ENCODE peak calls at places on chromosomes 1 and 21, in ten cellular contexts. C is A549, F is OCI-LY7, T is psoas muscle, Z is body of pancreas, G is sigmoid colon, Y is fibroblast of lung, N is suprapubic skin, R is lung, H is left lung. B is an unnamed sample. For H3K4me1, the result is how much of the 10 kb centered on the place peaks cover.

GRCh38 chr1:12405325-12406217 is 175.7 kb downstream of the VPS13D start:
- DNase-seq in Y (peak), R (peak), H (peak), T (no peak), F (no peak), C (peak), G (peak), Z (peak), N (no peak), B (no peak)

GRCh38 chr1:233140519-233140918 is 155.0 kb downstream of the PCNX2 start:
- DNase-seq in N (no peak), Y (no peak), T (no peak), F (no peak), H (no peak), G (no peak), C (no peak), Z (no peak), R (no peak), B (no peak)

GRCh38 chr1:38551908-38552307 is 307.7 kb downstream of the RRAGC start:
- DNase-seq in N (peak), F (no peak), G (no peak), H (no peak), C (no peak), T (no peak), Z (no peak), Y (no peak), R (no peak), B (no peak)

GRCh38 chr1:29850358-29850757 is 614.0 kb downstream of the PTPRU start:
- DNase-seq in T (no peak), R (no peak), G (no peak), N (no peak), Z (no peak), C (no peak), H (no peak), Y (no peak), F (no peak), B (no peak)

GRCh38 chr21:18170221-18170620 is 74.4 kb upstream of the CHODL start:
- DNase-seq in F (no peak), Z (no peak), C (no peak), Y (no peak), G (no peak), T (no peak), R (no peak), H (no peak), N (no peak), B (no peak)

GRCh38 chr1:118948796-118949195 is 39.3 kb downstream of the TBX15 start:
- DNase-seq in H (no peak), F (no peak), C (no peak), G (no peak), T (no peak), N (no peak), Y (no peak), Z (no peak), R (no peak), B (no peak)

GRCh38 chr1:118989878-118990378 is 1.8 kb upstream of the TBX15 start:
- DNase-seq in Y (no peak), R (no peak), Z (no peak), H (no peak), N (no peak), T (peak), C (no peak), G (no peak), F (no peak), B (no peak)

GRCh38 chr1:182833271-182833670 is 5.9 kb upstream of the DHX9 start:
- DNase-seq in C (no peak), Y (peak), G (no peak), T (no peak), Z (no peak), H (no peak), F (no peak), N (no peak), R (no peak), B (no peak)

GRCh38 chr1:84877592-84877991 is 15.4 kb downstream of the LPAR3 start:
- DNase-seq in H (no peak), Z (no peak), C (no peak), Y (peak), G (no peak), T (no peak), F (no peak), N (no peak), R (no peak), B (no peak)

GRCh38 chr1:51555866-51556619 is 37.0 kb upstream of the EPS15 start:
- DNase-seq in F (no peak), H (no peak), Y (no peak), Z (no peak), G (no peak), N (no peak), C (no peak), R (no peak), T (no peak), B (no peak)

GRCh38 chr1:210878564-210878963 is 255.4 kb downstream of the KCNH1 start:
- DNase-seq in R (no peak), Z (no peak), T (no peak), H (no peak), G (no peak), N (no peak), F (no peak), C (no peak), Y (no peak), B (no peak)

GRCh38 chr1:48684381-48684780 is 92.3 kb downstream of the BEND5 start:
- DNase-seq in T (no peak), F (no peak), H (no peak), G (no peak), R (no peak), Y (no peak), N (no peak), Z (no peak), C (no peak), B (no peak)

GRCh38 chr1:1282998-1283397 is 2.8 kb downstream of the SCNN1D start:
- DNase-seq in R (no peak), Y (peak), G (no peak), H (no peak), Z (no peak), N (no peak), T (no peak), C (no peak), F (no peak), B (no peak)

GRCh38 chr1:43938383-43938782 is 4.8 kb downstream of the ARTN start:
- DNase-seq in C (no peak), Y (no peak), H (no peak), Z (no peak), N (no peak), G (peak), R (no peak), T (no peak), F (no peak), B (no peak)

GRCh38 chr1:28736450-28737244 is at the start of gene YTHDF2:
- DNase-seq in N (peak), Z (peak), G (peak), T (peak), H (peak), F (peak), Y (peak), C (peak), R (peak), B (peak)

GRCh38 chr1:178651742-178652141 is 73.3 kb upstream of the RALGPS2 start:
- DNase-seq in Z (no peak), F (no peak), H (no peak), C (no peak), R (no peak), T (no peak), G (no peak), Y (peak), N (no peak), B (no peak)

GRCh38 chr1:25821630-25822091 is 1.9 kb downstream of the MTFR1L start:
- DNase-seq in F (no peak), Y (peak), H (no peak), N (no peak), Z (peak), C (no peak), G (no peak), R (no peak), T (peak), B (no peak)

GRCh38 chr1:21206117-21206516 is 29.4 kb upstream of the EIF4G3 start:
- DNase-seq in T (no peak), Z (no peak), Y (peak), H (no peak), N (no peak), G (no peak), R (no peak), F (no peak), C (no peak), B (no peak)

GRCh38 chr21:14263879-14264278 is 47.9 kb downstream of the RBM11 start:
- DNase-seq in C (no peak), H (no peak), N (no peak), T (no peak), F (no peak), Y (no peak), R (no peak), G (no peak), Z (no peak), B (no peak)

DNA sequence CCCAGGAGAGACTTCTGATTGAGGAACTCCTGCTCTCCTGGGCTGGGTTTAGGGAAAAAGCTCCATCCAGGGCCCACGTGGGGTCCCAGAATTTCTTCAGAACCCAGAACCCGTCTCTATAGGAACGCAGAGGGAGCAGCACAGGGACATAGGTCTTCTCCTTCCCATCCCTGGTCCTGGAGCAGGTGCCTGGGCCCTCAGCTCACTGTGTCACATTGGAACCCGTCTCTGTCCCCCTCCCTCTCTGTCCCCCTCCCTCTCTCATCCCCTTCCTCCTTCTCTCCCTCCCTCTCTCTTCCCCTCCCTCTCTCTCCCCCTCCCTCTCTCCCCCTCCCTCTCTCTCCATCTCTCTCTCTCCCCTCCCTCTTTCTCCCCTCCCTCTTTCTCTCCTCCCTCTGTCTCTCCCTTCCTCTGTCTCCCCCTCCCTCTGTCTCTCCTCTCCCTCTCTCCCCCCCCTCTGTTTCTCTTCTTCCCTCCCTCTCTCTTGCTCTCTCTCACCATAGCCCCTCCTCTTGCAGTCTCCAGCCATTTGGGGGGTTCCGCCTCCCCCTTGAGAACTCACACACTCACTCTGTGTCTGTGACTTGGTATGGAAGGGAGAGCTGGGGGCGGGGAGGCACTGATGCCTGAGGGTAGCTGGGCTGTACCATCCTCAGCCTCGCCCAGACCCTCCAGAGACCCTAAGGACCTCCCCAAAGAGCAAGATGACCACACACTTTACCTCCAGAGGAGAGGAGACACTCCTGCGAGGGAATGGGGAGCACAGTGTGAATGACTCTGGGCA is 103.0 kb upstream of the ARHGEF16 start:
- DNase-seq in H (no peak), T (no peak), R (no peak), C (no peak), G (no peak), N (no peak), Y (no peak), Z (no peak), F (no peak), B (no peak)
- H3K4me3 ChIP-seq in H (no peak), T (no peak), R (no peak), C (no peak), G (no peak), N (no peak), Y (no peak), Z (no peak), F (no peak), B (no peak)

GRCh38 chr1:15687446-15687845 is 3.3 kb downstream of the PLEKHM2 start:
- DNase-seq in G (no peak), R (no peak), Y (no peak), T (no peak), C (no peak), H (no peak), F (no peak), Z (no peak), N (no peak), B (no peak)

GRCh38 chr1:15691434-15692032 is 7.4 kb downstream of the PLEKHM2 start:
- DNase-seq in G (no peak), F (no peak), Y (no peak), N (no peak), R (no peak), C (no peak), H (no peak), Z (no peak), T (peak), B (no peak)

GRCh38 chr1:15690317-15690716 is 6.2 kb downstream of the PLEKHM2 start:
- DNase-seq in F (no peak), C (no peak), Z (no peak), N (no peak), R (no peak), T (no peak), H (no peak), Y (no peak), G (no peak), B (no peak)

GRCh38 chr1:15693371-15693770 is 9.3 kb downstream of the PLEKHM2 start:
- DNase-seq in Z (no peak), F (no peak), T (no peak), N (no peak), Y (no peak), R (no peak), G (no peak), H (no peak), C (no peak), B (no peak)

DNA sequence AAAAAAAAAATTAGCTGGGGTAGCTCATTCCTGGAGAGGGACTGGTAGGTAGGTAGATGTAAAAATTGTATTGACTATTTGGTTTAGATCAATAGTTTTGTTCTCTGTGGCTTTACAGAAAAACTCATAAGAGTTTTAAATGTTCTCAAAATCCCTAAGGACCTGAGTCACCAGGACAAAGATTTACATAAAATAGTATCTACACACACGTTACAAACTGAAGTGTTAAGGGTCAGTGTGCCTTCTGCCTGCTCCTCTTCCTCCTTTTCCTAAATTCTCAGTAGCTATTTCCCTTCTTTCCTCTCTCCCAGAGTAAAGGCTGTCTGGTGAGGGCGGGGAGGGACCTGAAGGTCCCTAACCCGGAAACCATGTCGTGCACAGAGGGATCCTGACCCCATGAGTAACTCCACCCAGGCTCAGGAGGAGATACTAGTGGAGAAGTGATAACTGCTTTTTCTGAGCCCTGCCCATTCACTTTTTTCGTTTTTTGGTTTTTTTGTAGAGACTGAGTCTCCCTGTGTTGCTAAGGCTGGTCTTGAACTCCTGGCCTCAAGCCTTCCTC is 8.1 kb downstream of the PLEKHM2 start:
- DNase-seq in H (no peak), Z (no peak), N (no peak), C (no peak), F (no peak), G (no peak), T (no peak), Y (no peak), R (no peak), B (no peak)
- H3K4me1 ChIP-seq in H (under half), Z (under half), N (under half), C (under half), F (under half), G (under half), T (under half), Y (under half), R (under half), B (under half)

GRCh38 chr1:180181048-180181447 is 26.4 kb downstream of the QSOX1 start:
- DNase-seq in H (peak), Z (peak), T (no peak), G (peak), R (no peak), C (peak), Y (peak), F (no peak), N (no peak), B (no peak)
- TF ChIP-seq CTCF in H (no peak), Z (peak), T (peak), G (no peak), R (no peak), C (peak), Y (peak), F (peak), N (no peak), B (peak)

DNA sequence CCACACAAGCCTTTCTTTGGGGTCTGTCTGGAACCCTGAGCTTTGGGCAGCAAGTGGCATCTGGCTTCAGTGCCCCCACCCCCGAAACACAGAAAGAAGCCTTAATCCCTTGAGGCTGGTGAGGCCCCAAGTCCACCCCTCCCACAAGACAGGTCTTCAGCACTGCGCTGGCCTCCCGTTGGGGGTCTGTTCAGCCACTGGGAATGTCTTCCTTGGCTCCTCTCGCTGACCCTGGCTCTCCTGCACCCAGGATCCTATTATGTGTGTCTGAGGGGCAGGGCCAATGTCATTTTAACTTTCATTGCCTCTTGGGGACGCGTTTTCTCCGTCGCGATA is 26.9 kb downstream of the ATP8B2 start:
- DNase-seq in F (no peak), C (no peak), G (no peak), H (no peak), T (no peak), Z (no peak), R (no peak), N (no peak), Y (no peak), B (no peak)
- H3K4me3 ChIP-seq in F (no peak), C (no peak), G (no peak), H (peak), T (peak), Z (no peak), R (no peak), N (peak), Y (peak), B (no peak)

DNA sequence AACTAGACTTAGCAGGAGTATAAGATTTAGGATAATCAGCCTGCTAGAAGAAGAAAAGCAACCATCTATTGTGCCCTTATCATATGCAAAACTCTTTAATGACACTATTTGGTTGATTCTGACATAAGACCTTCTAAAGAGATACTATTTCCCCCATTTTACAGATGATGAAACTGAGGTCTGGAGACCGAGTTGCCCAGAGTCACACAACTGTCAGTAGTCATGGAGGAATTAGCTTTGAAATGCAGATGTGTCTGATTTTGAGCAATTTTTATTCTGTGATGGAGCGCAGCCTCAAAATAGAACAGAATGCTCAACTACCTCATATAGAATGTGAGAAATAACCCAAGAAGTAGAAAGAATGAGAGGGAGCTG is 69.0 kb downstream of the CD58 start:
- DNase-seq in T (no peak), Z (no peak), H (no peak), F (no peak), C (no peak), Y (no peak), R (no peak), N (no peak), G (no peak), B (no peak)
- H3K4me1 ChIP-seq in T (under half), Z (under half), H (under half), F (under half), C (under half), Y (under half), R (under half), N (under half), G (under half), B (under half)

GRCh38 chr1:53593758-53594380 is 134.7 kb downstream of the DMRTB1 start:
- DNase-seq in Z (no peak), H (no peak), G (peak), T (no peak), R (peak), N (no peak), C (peak), Y (no peak), F (no peak), B (no peak)

GRCh38 chr1:53591924-53592323 is 132.7 kb downstream of the DMRTB1 start:
- DNase-seq in H (no peak), R (no peak), Y (no peak), Z (no peak), T (no peak), F (no peak), C (no peak), G (peak), N (no peak), B (no peak)

GRCh38 chr1:53592985-53593757 is 134.0 kb downstream of the DMRTB1 start:
- DNase-seq in G (no peak), R (no peak), T (no peak), F (no peak), N (no peak), H (no peak), Y (no peak), Z (no peak), C (no peak), B (no peak)

GRCh38 chr1:53590581-53591515 is 131.6 kb downstream of the DMRTB1 start:
- DNase-seq in C (no peak), G (peak), Z (no peak), F (no peak), R (no peak), N (peak), H (no peak), T (no peak), Y (peak), B (no peak)

GRCh38 chr1:53592521-53592982 is 133.4 kb downstream of the DMRTB1 start:
- DNase-seq in Z (no peak), T (no peak), N (no peak), R (peak), H (peak), C (peak), G (peak), F (peak), Y (peak), B (no peak)
- TF ChIP-seq CTCF in Z (no peak), T (no peak), N (no peak), R (no peak), H (peak), C (no peak), G (no peak), F (no peak), Y (no peak), B (peak)

DNA sequence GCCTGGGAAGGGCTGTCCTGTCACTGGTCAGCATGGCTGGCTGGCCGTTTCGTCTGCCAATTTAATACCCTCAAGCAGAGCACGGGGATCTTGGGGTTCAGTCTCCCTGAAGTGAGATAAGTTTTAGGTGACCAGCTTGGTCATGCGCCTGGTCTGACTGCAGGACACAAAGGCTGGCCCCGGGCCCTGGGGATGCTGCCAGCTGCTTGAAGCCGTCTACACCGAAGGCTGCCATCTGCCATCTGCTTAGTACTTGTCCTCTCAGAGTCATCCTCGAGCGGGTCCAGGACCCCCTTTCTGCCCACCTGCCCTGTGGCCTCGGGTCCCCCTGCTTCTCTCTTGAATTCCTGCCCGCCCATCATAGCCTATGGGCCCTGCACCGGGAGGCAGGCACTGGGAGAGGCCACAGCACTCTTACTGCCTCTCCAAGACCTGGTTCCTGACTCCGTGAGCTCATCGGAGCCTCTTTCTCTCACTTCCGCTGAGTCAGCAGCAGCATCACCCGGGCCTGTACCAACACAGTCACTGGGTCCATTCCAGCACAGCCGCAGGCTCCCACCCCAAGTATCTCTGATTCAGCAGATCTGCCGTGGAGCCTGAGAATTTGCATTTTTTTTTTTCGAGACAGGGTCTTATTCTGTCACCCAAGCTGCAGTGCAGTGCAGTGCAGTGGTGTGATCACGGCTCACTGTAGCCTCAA is 7.0 kb downstream of the FBLIM1 start:
- DNase-seq in H (peak), T (no peak), R (no peak), F (no peak), G (no peak), C (no peak), Y (peak), N (no peak), Z (peak), B (peak)
- H3K4me3 ChIP-seq in H (no peak), T (no peak), R (no peak), F (no peak), G (no peak), C (no peak), Y (no peak), N (no peak), Z (no peak), B (no peak)

GRCh38 chr1:89602871-89603404 is 30.0 kb upstream of the LRRC8C start:
- DNase-seq in Y (no peak), H (no peak), T (no peak), N (no peak), Z (no peak), G (no peak), F (no peak), R (no peak), C (no peak), B (no peak)
- H3K4me1 ChIP-seq in Y (under half), H (under half), T (under half), N (under half), Z (under half), G (under half), F (under half), R (under half), C (under half), B (under half)